ENCODE peak calls at places on chromosomes 3 and 15, in seven cellular contexts. V is esophagus muscularis mucosa, A is endothelial cell of umbilical vein, X is GM12878, T is breast epithelium, Q is transverse colon, O is H1. G is an unnamed sample.

GRCh38 chr3:180934638-180935037 is 22.2 kb downstream of the FXR1 start:
- DNase-seq in V (no peak), A (no peak), X (no peak), T (no peak), Q (no peak), O (no peak), G (no peak)

GRCh38 chr3:14633819-14634424 is 17.6 kb upstream of the CCDC174 start:
- DNase-seq in V (no peak), A (peak), X (peak), T (no peak), Q (peak), O (no peak), G (no peak)

GRCh38 chr3:46472736-46473135 is 8.0 kb upstream of the LTF start:
- DNase-seq in V (no peak), A (no peak), X (no peak), T (no peak), Q (no peak), O (no peak), G (peak)

GRCh38 chr3:107082527-107082926 is 294.7 kb upstream of the CCDC54 start:
- DNase-seq in V (no peak), A (no peak), X (no peak), T (no peak), Q (no peak), O (no peak), G (no peak)

GRCh38 chr3:33231755-33232465 is 13.3 kb upstream of the SUSD5 start:
- DNase-seq in V (no peak), A (no peak), X (no peak), T (no peak), Q (no peak), O (no peak), G (no peak)

GRCh38 chr3:56654460-56654859 is 28.6 kb downstream of the TASOR start:
- DNase-seq in V (no peak), A (no peak), X (no peak), T (no peak), Q (no peak), O (no peak), G (no peak)

GRCh38 chr15:88300018-88300549 is 43.5 kb upstream of the NTRK3 start:
- DNase-seq in V (no peak), A (no peak), X (no peak), T (no peak), Q (no peak), O (no peak), G (no peak)

GRCh38 chr3:194785315-194785714 is 99.6 kb downstream of the FAM43A start:
- DNase-seq in V (no peak), A (peak), X (no peak), T (no peak), Q (no peak), O (no peak), G (peak)

GRCh38 chr15:39990706-39991105 is 48.3 kb downstream of the SRP14 start:
- DNase-seq in V (no peak), A (no peak), X (no peak), T (no peak), Q (no peak), O (no peak), G (no peak)

GRCh38 chr3:31544634-31545033 is 11.9 kb downstream of the STT3B start:
- DNase-seq in V (no peak), A (no peak), X (no peak), T (no peak), Q (no peak), O (no peak), G (no peak)

GRCh38 chr3:139460096-139460495 is 16.2 kb downstream of the RBP2 start:
- DNase-seq in V (no peak), A (no peak), X (no peak), T (no peak), Q (no peak), O (no peak), G (no peak)

GRCh38 chr15:84947947-84948830 is 33.5 kb upstream of the PDE8A start:
- DNase-seq in V (no peak), A (peak), X (no peak), T (no peak), Q (no peak), O (no peak), G (no peak)

GRCh38 chr15:82828064-82828463 is 18.6 kb downstream of the WHAMM start:
- DNase-seq in V (no peak), A (no peak), X (no peak), T (no peak), Q (no peak), O (no peak), G (no peak)

GRCh38 chr3:172749201-172749965 is 1.1 kb upstream of the ECT2 start:
- DNase-seq in V (no peak), A (peak), X (no peak), T (no peak), Q (no peak), O (no peak), G (no peak)

GRCh38 chr15:45048784-45049631 is 26.0 kb downstream of the SORD start:
- DNase-seq in V (no peak), A (no peak), X (no peak), T (no peak), Q (no peak), O (no peak), G (no peak)

GRCh38 chr3:135539351-135539750 is 426.2 kb upstream of the PPP2R3A start:
- DNase-seq in V (peak), A (no peak), X (no peak), T (no peak), Q (peak), O (no peak), G (no peak)

GRCh38 chr3:152446495-152446894 is 177.8 kb downstream of the MBNL1 start:
- DNase-seq in V (no peak), A (no peak), X (no peak), T (no peak), Q (no peak), O (no peak), G (no peak)

GRCh38 chr3:37237252-37237651 is 62.9 kb upstream of the LRRFIP2 start:
- DNase-seq in V (no peak), A (no peak), X (no peak), T (no peak), Q (no peak), O (no peak), G (no peak)

GRCh38 chr3:152219769-152220255 is 48.9 kb upstream of the MBNL1 start:
- DNase-seq in V (no peak), A (no peak), X (no peak), T (no peak), Q (no peak), O (no peak), G (no peak)

GRCh38 chr3:168881804-168882203 is 781.7 kb downstream of the MECOM start:
- DNase-seq in V (no peak), A (no peak), X (no peak), T (no peak), Q (no peak), O (no peak), G (no peak)

GRCh38 chr15:78162038-78162437 is 12.9 kb downstream of the IDH3A start:
- DNase-seq in V (no peak), A (no peak), X (no peak), T (no peak), Q (no peak), O (no peak), G (no peak)

GRCh38 chr3:85360742-85361387 is 402.1 kb downstream of the CADM2 start:
- DNase-seq in V (no peak), A (peak), X (peak), T (no peak), Q (peak), O (peak), G (no peak)

GRCh38 chr3:122992628-122993570 is 34.7 kb downstream of the SEMA5B start:
- DNase-seq in V (no peak), A (no peak), X (no peak), T (no peak), Q (no peak), O (no peak), G (no peak)

GRCh38 chr15:101288905-101289513 is 6.0 kb downstream of the SNRPA1 start:
- DNase-seq in V (no peak), A (peak), X (no peak), T (no peak), Q (no peak), O (no peak), G (no peak)

GRCh38 chr3:13213911-13214846 is 140.9 kb upstream of the IQSEC1 start:
- DNase-seq in V (no peak), A (no peak), X (no peak), T (no peak), Q (no peak), O (no peak), G (no peak)

GRCh38 chr3:55482496-55483195 is 4.5 kb downstream of the WNT5A start:
- DNase-seq in V (no peak), A (no peak), X (no peak), T (no peak), Q (no peak), O (no peak), G (no peak)

GRCh38 chr3:64427671-64428070 is 202.4 kb upstream of the PRICKLE2 start:
- DNase-seq in V (no peak), A (no peak), X (no peak), T (no peak), Q (no peak), O (no peak), G (no peak)

GRCh38 chr3:122936986-122937385 is 90.6 kb downstream of the SEMA5B start:
- DNase-seq in V (no peak), A (no peak), X (no peak), T (no peak), Q (no peak), O (no peak), G (no peak)

GRCh38 chr3:32973982-32974381 is 22.5 kb downstream of the CCR4 start:
- DNase-seq in V (no peak), A (no peak), X (no peak), T (no peak), Q (no peak), O (no peak), G (no peak)

GRCh38 chr3:10198761-10199688 is 34.3 kb downstream of the IRAK2 start:
- DNase-seq in V (no peak), A (peak), X (peak), T (peak), Q (peak), O (no peak), G (no peak)

GRCh38 chr3:161549251-161549650 is 52.6 kb downstream of the OTOL1 start:
- DNase-seq in V (no peak), A (no peak), X (no peak), T (no peak), Q (no peak), O (no peak), G (no peak)

GRCh38 chr3:195718477-195718984 is 2.2 kb upstream of the MUC20 start:
- DNase-seq in V (no peak), A (no peak), X (no peak), T (no peak), Q (no peak), O (no peak), G (no peak)

GRCh38 chr15:42891569-42891968 is 29.0 kb downstream of the TTBK2 start:
- DNase-seq in V (no peak), A (peak), X (no peak), T (no peak), Q (no peak), O (no peak), G (no peak)

GRCh38 chr15:40137011-40137906 is 23.6 kb upstream of the BUB1B start:
- DNase-seq in V (no peak), A (no peak), X (no peak), T (no peak), Q (no peak), O (no peak), G (no peak)

GRCh38 chr15:44081223-44082013 is 113.7 kb downstream of the FRMD5 start:
- DNase-seq in V (no peak), A (peak), X (no peak), T (no peak), Q (no peak), O (no peak), G (no peak)

GRCh38 chr3:83002869-83003445 is 1241.5 kb upstream of the GBE1 start:
- DNase-seq in V (no peak), A (no peak), X (no peak), T (no peak), Q (no peak), O (no peak), G (no peak)

GRCh38 chr3:197368330-197368729 is 69.9 kb upstream of the DLG1 start:
- DNase-seq in V (no peak), A (no peak), X (no peak), T (no peak), Q (no peak), O (no peak), G (no peak)
- H3K27ac ChIP-seq in V (no peak), A (no peak), X (no peak), T (no peak), Q (no peak), O (no peak), G (no peak)

DNA sequence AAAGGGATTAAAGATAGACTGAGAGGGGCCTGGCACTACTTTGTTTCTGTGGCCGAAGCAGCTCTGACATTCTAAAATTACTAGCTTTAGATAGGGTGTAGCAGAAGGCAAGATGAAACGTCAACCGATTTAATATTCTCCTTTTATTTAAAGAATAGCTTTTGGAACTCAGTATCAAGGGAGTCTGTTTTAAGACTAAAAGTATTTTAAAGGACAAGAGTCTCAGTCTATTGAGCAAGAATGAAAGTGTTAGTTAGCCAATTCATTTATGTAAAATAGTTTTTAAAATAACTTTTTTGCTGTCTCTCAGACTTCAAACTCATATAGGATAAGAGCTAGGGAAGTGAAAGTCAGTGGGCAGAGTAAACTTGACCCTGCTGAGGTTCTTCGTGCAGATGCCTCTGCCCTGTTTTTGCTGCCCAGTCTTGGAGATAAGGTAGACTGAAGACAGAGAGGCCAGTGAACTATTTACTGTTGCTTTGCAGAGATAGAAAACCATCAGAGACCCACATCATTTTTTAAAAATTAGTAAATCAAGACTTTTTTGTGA is 1090.9 kb downstream of the ROBO2 start:
- DNase-seq in V (no peak), A (no peak), X (no peak), T (no peak), Q (no peak), O (no peak), G (no peak)
- TF ChIP-seq POLR2AphosphoS5 in V (no peak), A (no peak), X (no peak), T (no peak), Q (no peak), O (no peak), G (no peak)

DNA sequence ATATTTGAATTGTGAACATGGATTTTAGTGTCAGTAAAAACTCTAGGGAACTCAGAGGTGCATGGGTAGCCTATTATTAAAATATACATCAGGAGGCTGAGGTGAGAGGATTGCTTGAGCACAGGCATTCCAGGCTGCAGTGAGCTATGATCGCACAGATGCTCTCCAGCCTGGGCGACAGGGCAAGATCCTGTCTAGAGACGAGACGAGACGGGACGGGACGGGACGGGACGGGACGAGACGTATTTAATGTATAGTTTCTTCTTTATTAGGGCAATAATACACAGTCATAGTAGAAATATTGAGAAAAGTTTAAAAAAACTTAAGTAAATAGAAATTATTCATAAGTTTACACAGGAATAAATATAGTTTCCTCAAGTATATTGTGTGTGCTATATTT is 89.3 kb downstream of the DIPK2A start:
- DNase-seq in V (no peak), A (no peak), X (no peak), T (no peak), Q (no peak), O (no peak), G (no peak)
- H3K27ac ChIP-seq in V (no peak), A (no peak), X (no peak), T (no peak), Q (no peak), O (no peak), G (no peak)

DNA sequence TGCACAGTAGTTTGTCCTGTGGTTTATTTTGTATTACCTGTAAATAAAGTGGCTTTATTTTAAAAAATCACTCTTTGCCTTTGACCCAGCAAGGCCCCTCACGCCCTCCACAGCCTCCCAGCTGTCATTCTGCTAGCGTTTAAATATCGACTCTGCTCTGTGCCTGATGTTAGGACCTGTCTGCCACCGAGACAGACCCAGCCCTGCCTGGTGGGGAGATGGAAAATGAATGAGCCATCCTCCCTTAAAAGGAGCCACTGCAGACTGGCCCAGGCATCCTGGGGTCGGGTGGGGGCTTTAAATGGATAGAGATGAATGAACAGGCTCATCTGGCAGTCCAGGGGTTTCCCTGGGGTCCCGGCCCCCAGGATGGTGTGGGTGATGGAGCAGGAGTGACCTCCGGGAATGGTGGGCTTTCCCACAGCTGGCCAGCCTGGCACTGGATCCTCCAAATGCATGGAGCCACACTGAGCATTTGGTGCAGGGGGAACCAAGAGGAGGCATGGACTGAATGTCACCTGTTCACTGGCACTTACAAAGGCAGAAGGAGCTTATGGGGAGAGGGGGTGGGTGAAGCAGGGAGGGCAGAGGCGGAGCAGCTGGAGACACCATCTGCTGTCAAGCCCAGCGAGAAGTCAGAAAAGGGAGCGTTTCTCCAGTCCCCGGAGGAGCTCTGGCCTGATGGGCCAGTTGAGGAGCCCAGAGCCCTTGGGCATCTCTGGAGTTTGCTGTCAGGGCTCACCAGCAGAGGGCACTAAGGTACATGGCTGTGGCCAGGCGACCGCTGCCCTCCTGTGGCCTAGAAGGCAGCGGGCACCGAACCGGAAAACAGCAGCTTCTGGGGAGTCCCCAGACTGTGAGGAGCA is 11.9 kb downstream of the GRM2 start:
- DNase-seq in V (peak), A (peak), X (peak), T (no peak), Q (peak), O (peak), G (no peak)
- TF ChIP-seq POLR2AphosphoS5 in V (peak), A (no peak), X (no peak), T (no peak), Q (no peak), O (no peak), G (no peak)

DNA sequence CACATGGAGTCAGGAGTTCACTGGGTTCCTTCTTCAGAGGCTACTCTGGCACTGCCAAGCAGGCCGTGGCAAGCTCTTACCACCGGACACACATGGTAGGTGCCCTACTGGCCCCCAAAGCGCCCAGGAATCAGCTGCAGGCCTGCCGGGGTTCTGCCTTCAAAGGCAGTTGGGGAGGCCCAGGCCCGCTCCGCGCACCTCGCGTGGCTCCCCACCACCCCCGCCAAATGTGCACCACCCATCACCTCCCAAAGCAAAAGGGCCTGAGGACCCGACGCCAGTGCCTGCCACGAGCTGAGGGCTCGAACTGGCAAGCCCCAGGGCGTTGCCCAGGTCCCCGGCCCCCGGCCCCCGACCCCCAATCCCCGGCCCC is 669 bp downstream of the POMGNT2 start:
- DNase-seq in V (no peak), A (no peak), X (no peak), T (no peak), Q (no peak), O (no peak), G (no peak)
- H3K27ac ChIP-seq in V (peak), A (no peak), X (no peak), T (peak), Q (peak), O (no peak), G (no peak)